ENCODE peak calls at places on chromosomes 1 and 21, in six cellular contexts. R, J, C, X, H and G are unnamed samples.

GRCh38 chr1:207499573-207499972 is 3.6 kb downstream of the CR1 start:
- DNase-seq in J (peak; percentile 65), C (peak; percentile 66), R (peak; percentile 61), X (peak; percentile 67), H (peak; percentile 57), G (no peak)

GRCh38 chr1:217472915-217473314 is 158.0 kb downstream of the GPATCH2 start:
- DNase-seq in J (no peak), H (no peak), R (no peak), C (no peak), X (no peak), G (no peak)

GRCh38 chr1:237181731-237182317 is 139.8 kb downstream of the RYR2 start:
- DNase-seq in H (no peak), X (no peak), J (no peak), C (no peak), R (no peak), G (no peak)

GRCh38 chr1:183915634-183916510 is 111.0 kb downstream of the RGL1 start:
- DNase-seq in J (peak; percentile 70), H (peak; percentile 75), C (no peak), X (peak; percentile 97), R (peak; percentile 55), G (peak; percentile 95)

GRCh38 chr1:54297596-54298283 is 97.8 kb downstream of the MRPL37 start:
- DNase-seq in X (no peak), H (no peak), C (no peak), R (no peak), J (no peak), G (no peak)

GRCh38 chr1:153538315-153538821 is 2.4 kb downstream of the S100A5 start:
- DNase-seq in J (no peak), R (peak; percentile 49), C (peak; percentile 47), X (no peak), H (peak; percentile 93), G (no peak)

GRCh38 chr21:44931137-44931500 is 8.7 kb upstream of the SLX9 start:
- DNase-seq in C (peak; percentile 82), X (no peak), R (no peak), J (no peak), H (peak; percentile 36), G (no peak)

GRCh38 chr1:43034195-43034658 is 75.6 kb upstream of the SLC2A1 start:
- DNase-seq in H (no peak), X (no peak), C (no peak), J (no peak), R (no peak), G (no peak)

GRCh38 chr1:11505591-11506538 is 26.9 kb downstream of the DISP3 start:
- DNase-seq in C (no peak), H (no peak), X (no peak), R (no peak), J (no peak), G (no peak)

GRCh38 chr1:68359045-68359444 is 90.7 kb downstream of the RPE65 start:
- DNase-seq in C (no peak), R (no peak), H (no peak), X (no peak), J (no peak), G (no peak)

GRCh38 chr1:46134660-46135331 is 2.4 kb upstream of the PIK3R3 start:
- DNase-seq in C (no peak), X (peak; percentile 65), J (no peak), R (no peak), H (no peak), G (no peak)

GRCh38 chr1:169509354-169509753 is 23.6 kb upstream of the SLC19A2 start:
- DNase-seq in R (no peak), H (no peak), J (no peak), C (no peak), X (no peak), G (no peak)
- TF ChIP-seq CTCF in R (no peak), H (no peak), J (no peak), C (no peak), X (no peak), G (no peak)

GRCh38 chr1:14988636-14989035 is 164.9 kb upstream of the TMEM51 start:
- DNase-seq in H (no peak), X (no peak), C (no peak), J (no peak), R (no peak), G (no peak)

GRCh38 chr1:14980801-14981200 is 172.7 kb upstream of the TMEM51 start:
- DNase-seq in H (no peak), J (no peak), X (peak; percentile 65), C (no peak), R (peak; percentile 39), G (no peak)

GRCh38 chr1:14987829-14988603 is 165.5 kb upstream of the TMEM51 start:
- DNase-seq in C (no peak), R (peak; percentile 46), J (no peak), H (no peak), X (no peak), G (no peak)

GRCh38 chr1:14982029-14982428 is 171.5 kb upstream of the TMEM51 start:
- DNase-seq in C (no peak), X (no peak), H (no peak), R (no peak), J (no peak), G (no peak)

GRCh38 chr1:14983277-14983676 is 170.3 kb upstream of the TMEM51 start:
- DNase-seq in J (no peak), X (no peak), R (no peak), C (no peak), H (no peak), G (no peak)
- TF ChIP-seq CTCF in J (no peak), X (no peak), R (peak; percentile 27), C (no peak), H (peak; percentile 47), G (no peak)

DNA sequence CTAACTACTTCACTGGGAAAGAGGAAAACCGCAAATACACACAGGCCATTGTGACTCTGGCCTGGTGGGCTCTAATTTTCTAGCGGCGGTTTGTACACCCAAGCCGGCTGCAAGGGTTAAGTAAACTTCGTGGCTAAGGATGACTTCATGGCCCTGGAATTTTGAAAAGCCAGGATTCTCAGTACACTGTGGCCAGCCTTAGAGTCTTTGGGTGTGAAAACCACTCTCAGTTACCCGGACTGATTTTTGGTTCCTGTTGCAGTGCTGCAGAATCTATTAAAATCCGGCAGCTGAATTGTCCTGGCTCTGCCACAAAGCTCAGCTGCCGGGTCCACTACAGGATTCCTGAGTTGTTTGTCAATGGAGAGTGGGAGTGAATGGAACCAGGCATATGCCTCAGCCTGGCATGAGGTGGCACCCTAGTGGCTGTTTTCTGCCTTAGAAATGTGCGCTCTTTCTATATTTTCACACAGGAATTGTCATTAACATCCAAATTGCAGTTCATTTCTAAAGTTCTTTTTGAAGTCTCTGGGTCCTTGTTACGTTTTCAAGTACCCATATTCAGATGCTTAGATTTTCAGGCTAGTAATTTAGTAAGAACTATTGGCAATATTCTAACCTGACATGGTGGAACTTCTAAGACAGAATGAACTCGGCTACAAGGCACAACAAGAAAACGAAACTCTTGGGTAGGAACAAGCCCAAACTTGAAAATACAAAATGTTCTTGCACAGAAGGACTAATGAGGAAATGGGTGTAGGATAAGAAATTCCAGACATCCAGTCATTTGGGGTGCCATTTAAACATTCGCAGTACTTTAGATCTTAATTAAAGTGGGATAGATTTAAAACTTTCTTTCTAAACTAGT is 255.9 kb downstream of the NFIA start:
- DNase-seq in C (peak; percentile 76), R (peak; percentile 22), J (peak; percentile 81), X (peak; percentile 96), H (peak; percentile 60), G (peak; percentile 32)
- TF ChIP-seq CTCF in C (peak; percentile 72), R (peak; percentile 25), J (peak; percentile 83), X (peak; percentile 65), H (peak; percentile 75), G (peak; percentile 71)

DNA sequence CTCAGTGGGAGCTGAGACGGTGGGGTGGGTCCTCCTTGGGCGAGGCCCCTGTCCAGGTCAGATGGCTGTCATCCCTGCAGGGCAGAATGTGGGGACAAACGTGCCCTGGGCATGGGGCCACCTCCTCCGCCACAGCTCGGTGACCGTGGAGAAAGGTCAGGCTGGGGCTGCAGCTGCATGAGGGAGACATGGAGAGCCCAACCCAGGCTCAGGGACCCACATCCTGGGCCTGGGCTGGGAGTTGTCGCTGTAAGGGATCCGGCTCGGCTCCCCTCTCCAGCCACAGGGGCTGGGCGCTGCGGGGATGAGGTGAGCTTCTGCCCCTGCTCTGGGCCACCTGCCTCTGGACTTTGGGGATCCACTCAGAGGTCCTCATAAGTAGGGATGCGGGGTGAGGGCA is 518 bp upstream of the PLCH2 start:
- DNase-seq in R (no peak), C (no peak), J (no peak), X (no peak), H (no peak), G (no peak)
- TF ChIP-seq CTCF in R (no peak), C (no peak), J (no peak), X (no peak), H (no peak), G (no peak)